ENCODE peak calls at places on chromosomes 13 and 19, in eight cellular contexts. C, M, O, I, X, D, L and Y are unnamed samples.

GRCh38 chr19:21482863-21483276 is 22.5 kb upstream of the ZNF429 start:
- DNase-seq in L (no peak), X (no peak), O (peak; percentile 41), M (peak; percentile 71), D (peak; percentile 36), C (peak; percentile 55), I (peak; percentile 89), Y (peak; percentile 7)

GRCh38 chr19:58338825-58339558 is 12.2 kb downstream of the ZSCAN22 start:
- DNase-seq in O (no peak), L (no peak), C (no peak), D (no peak), X (no peak), I (no peak), M (no peak), Y (no peak)

GRCh38 chr19:6087074-6087506 is 23.2 kb downstream of the RFX2 start:
- DNase-seq in L (no peak), D (no peak), X (peak; percentile 74), O (no peak), C (no peak), M (no peak), I (no peak), Y (no peak)

GRCh38 chr13:33167521-33167920 is 118.0 kb downstream of the STARD13 start:
- DNase-seq in I (no peak), L (no peak), D (no peak), X (no peak), O (no peak), C (no peak), M (no peak), Y (no peak)

GRCh38 chr19:51347209-51347928 is 5.4 kb upstream of the VSIG10L start:
- DNase-seq in I (no peak), L (no peak), X (no peak), M (no peak), D (no peak), C (no peak), O (no peak), Y (no peak)

GRCh38 chr13:30752991-30753616 is 17.8 kb downstream of the ALOX5AP start:
- DNase-seq in D (no peak), X (no peak), C (no peak), O (no peak), M (no peak), I (no peak), L (no peak), Y (no peak)

GRCh38 chr19:16400911-16401675 is 70.7 kb downstream of the EPS15L1 start:
- DNase-seq in M (no peak), C (no peak), O (peak; percentile 82), I (peak; percentile 83), D (no peak), L (no peak), X (no peak), Y (no peak)

GRCh38 chr13:52104624-52105023 is 24.2 kb downstream of the NEK5 start:
- DNase-seq in C (no peak), M (no peak), I (no peak), X (no peak), O (no peak), D (no peak), L (no peak), Y (no peak)

GRCh38 chr13:88450515-88450914 is 779.3 kb downstream of the SLITRK5 start:
- DNase-seq in M (no peak), D (no peak), O (no peak), X (no peak), I (no peak), C (no peak), L (no peak), Y (no peak)

GRCh38 chr19:15986694-15987093 is 37.9 kb downstream of the OR10H4 start:
- DNase-seq in L (no peak), I (no peak), X (no peak), M (no peak), C (no peak), D (no peak), O (no peak), Y (no peak)

GRCh38 chr13:21671793-21672680 is 1.2 kb downstream of the FGF9 start:
- DNase-seq in I (no peak), L (no peak), C (no peak), D (no peak), M (no peak), O (no peak), X (no peak), Y (no peak)

GRCh38 chr19:4474504-4475136 is 2.5 kb downstream of the HDGFL2 start:
- DNase-seq in L (peak; percentile 59), O (peak; percentile 82), C (no peak), D (no peak), I (no peak), M (peak; percentile 45), X (no peak), Y (no peak)

GRCh38 chr19:51687791-51688664 is 5.1 kb upstream of the SPACA6 start:
- DNase-seq in L (peak; percentile 53), I (peak; percentile 82), X (peak; percentile 21), M (no peak), C (no peak), D (no peak), O (peak; percentile 56), Y (no peak)